ENCODE peak calls at places on chromosomes 11 and 22, in six cellular contexts. One of them, this sample, is unnamed. For H3K4me1 and H3K9me3, the result is how much of the 10 kb centered on the place peaks cover.

GRCh38 chr11:44176541-44177213 is 81.2 kb downstream of the EXT2 start:
- DNase-seq in testis: no peak
- DNase-seq in tibial nerve: no peak
- DNase-seq in H1: no peak
- DNase-seq in right lobe of liver: no peak
- DNase-seq in CD8-positive, alpha-beta T cell: no peak
- DNase-seq in this sample: no peak

GRCh38 chr22:30943368-30943767 is 25.2 kb downstream of the MORC2 start:
- DNase-seq in testis: no peak
- DNase-seq in tibial nerve: no peak
- DNase-seq in H1: no peak
- DNase-seq in right lobe of liver: no peak
- DNase-seq in CD8-positive, alpha-beta T cell: peak
- DNase-seq in this sample: peak

GRCh38 chr22:47593911-47594311 is 831.5 kb downstream of the TBC1D22A start:
- DNase-seq in testis: no peak
- DNase-seq in tibial nerve: no peak
- DNase-seq in H1: no peak
- DNase-seq in right lobe of liver: no peak
- DNase-seq in CD8-positive, alpha-beta T cell: no peak
- DNase-seq in this sample: no peak

GRCh38 chr11:88484873-88485621 is 147.5 kb upstream of the CTSC start:
- DNase-seq in testis: peak
- DNase-seq in tibial nerve: no peak
- DNase-seq in H1: peak
- DNase-seq in right lobe of liver: peak
- DNase-seq in CD8-positive, alpha-beta T cell: peak
- DNase-seq in this sample: no peak

GRCh38 chr22:31995046-31995445 is 48.0 kb upstream of the SLC5A1 start:
- DNase-seq in testis: no peak
- DNase-seq in tibial nerve: no peak
- DNase-seq in H1: no peak
- DNase-seq in right lobe of liver: no peak
- DNase-seq in CD8-positive, alpha-beta T cell: no peak
- DNase-seq in this sample: no peak

GRCh38 chr11:33334627-33335026 is 77.4 kb downstream of the HIPK3 start:
- DNase-seq in testis: no peak
- DNase-seq in tibial nerve: no peak
- DNase-seq in H1: no peak
- DNase-seq in right lobe of liver: no peak
- DNase-seq in CD8-positive, alpha-beta T cell: no peak
- DNase-seq in this sample: no peak

GRCh38 chr22:46038516-46039430 is 61.8 kb upstream of the WNT7B start:
- DNase-seq in testis: no peak
- DNase-seq in tibial nerve: no peak
- DNase-seq in H1: no peak
- DNase-seq in right lobe of liver: peak
- DNase-seq in CD8-positive, alpha-beta T cell: no peak
- DNase-seq in this sample: no peak

GRCh38 chr22:19997561-19998231 is 18.9 kb downstream of the ARVCF start:
- DNase-seq in testis: no peak
- DNase-seq in tibial nerve: no peak
- DNase-seq in H1: no peak
- DNase-seq in right lobe of liver: no peak
- DNase-seq in CD8-positive, alpha-beta T cell: no peak
- DNase-seq in this sample: no peak

GRCh38 chr11:128709402-128709801 is 15.5 kb downstream of the FLI1 start:
- DNase-seq in testis: no peak
- DNase-seq in tibial nerve: no peak
- DNase-seq in H1: no peak
- DNase-seq in right lobe of liver: peak
- DNase-seq in CD8-positive, alpha-beta T cell: no peak
- DNase-seq in this sample: no peak

GRCh38 chr11:68551777-68552176 is 91.2 kb downstream of the PPP6R3 start:
- DNase-seq in testis: no peak
- DNase-seq in tibial nerve: no peak
- DNase-seq in H1: no peak
- DNase-seq in right lobe of liver: no peak
- DNase-seq in CD8-positive, alpha-beta T cell: no peak
- DNase-seq in this sample: no peak

GRCh38 chr11:134258577-134258976 is 5.2 kb downstream of the ACAD8 start:
- DNase-seq in testis: no peak
- DNase-seq in tibial nerve: no peak
- DNase-seq in H1: no peak
- DNase-seq in right lobe of liver: no peak
- DNase-seq in CD8-positive, alpha-beta T cell: no peak
- DNase-seq in this sample: no peak

GRCh38 chr11:118699508-118700220 is 20.2 kb upstream of the TREH start:
- DNase-seq in testis: no peak
- DNase-seq in tibial nerve: no peak
- DNase-seq in H1: no peak
- DNase-seq in right lobe of liver: no peak
- DNase-seq in CD8-positive, alpha-beta T cell: peak
- DNase-seq in this sample: peak

GRCh38 chr22:45335021-45335818 is 25.5 kb downstream of the FAM118A start:
- DNase-seq in testis: peak
- DNase-seq in tibial nerve: no peak
- DNase-seq in H1: peak
- DNase-seq in right lobe of liver: peak
- DNase-seq in CD8-positive, alpha-beta T cell: no peak
- DNase-seq in this sample: no peak

GRCh38 chr11:46332568-46333128 is 14.6 kb upstream of the DGKZ start:
- DNase-seq in testis: no peak
- DNase-seq in tibial nerve: no peak
- DNase-seq in H1: peak
- DNase-seq in right lobe of liver: no peak
- DNase-seq in CD8-positive, alpha-beta T cell: peak
- DNase-seq in this sample: peak

GRCh38 chr11:27234043-27234668 is 128.9 kb downstream of the CCDC34 start:
- DNase-seq in testis: no peak
- DNase-seq in tibial nerve: no peak
- DNase-seq in H1: no peak
- DNase-seq in right lobe of liver: no peak
- DNase-seq in CD8-positive, alpha-beta T cell: no peak
- DNase-seq in this sample: no peak

GRCh38 chr22:44133161-44133560 is 47.6 kb upstream of the PARVG start:
- DNase-seq in testis: no peak
- DNase-seq in tibial nerve: no peak
- DNase-seq in H1: no peak
- DNase-seq in right lobe of liver: no peak
- DNase-seq in CD8-positive, alpha-beta T cell: no peak
- DNase-seq in this sample: no peak

GRCh38 chr22:32701021-32701420 is 100.5 kb upstream of the TIMP3 start:
- DNase-seq in testis: no peak
- DNase-seq in tibial nerve: no peak
- DNase-seq in H1: no peak
- DNase-seq in right lobe of liver: no peak
- DNase-seq in CD8-positive, alpha-beta T cell: no peak
- DNase-seq in this sample: no peak

GRCh38 chr22:49660794-49661781 is 166.6 kb downstream of the BRD1 start:
- DNase-seq in testis: no peak
- DNase-seq in tibial nerve: no peak
- DNase-seq in H1: peak
- DNase-seq in right lobe of liver: peak
- DNase-seq in CD8-positive, alpha-beta T cell: no peak
- DNase-seq in this sample: no peak

GRCh38 chr22:17943533-17944204 is 80.7 kb downstream of the MICAL3 start:
- DNase-seq in testis: no peak
- DNase-seq in tibial nerve: no peak
- DNase-seq in H1: no peak
- DNase-seq in right lobe of liver: no peak
- DNase-seq in CD8-positive, alpha-beta T cell: no peak
- DNase-seq in this sample: no peak

GRCh38 chr22:37893583-37893983 is 12.5 kb upstream of the MICALL1 start:
- DNase-seq in testis: no peak
- DNase-seq in tibial nerve: no peak
- DNase-seq in H1: no peak
- DNase-seq in right lobe of liver: no peak
- DNase-seq in CD8-positive, alpha-beta T cell: no peak
- DNase-seq in this sample: no peak

GRCh38 chr22:24875862-24876506 is 70.0 kb downstream of the SGSM1 start:
- DNase-seq in testis: peak
- DNase-seq in tibial nerve: no peak
- DNase-seq in H1: peak
- DNase-seq in right lobe of liver: no peak
- DNase-seq in CD8-positive, alpha-beta T cell: no peak
- DNase-seq in this sample: no peak

GRCh38 chr11:5252280-5253265 is 2.0 kb downstream of the HBG2 start:
- DNase-seq in testis: no peak
- DNase-seq in tibial nerve: no peak
- DNase-seq in H1: no peak
- DNase-seq in right lobe of liver: no peak
- DNase-seq in CD8-positive, alpha-beta T cell: no peak
- DNase-seq in this sample: no peak

GRCh38 chr11:28525636-28526405 is 417.6 kb downstream of the METTL15 start:
- DNase-seq in testis: no peak
- DNase-seq in tibial nerve: no peak
- DNase-seq in H1: no peak
- DNase-seq in right lobe of liver: no peak
- DNase-seq in CD8-positive, alpha-beta T cell: no peak
- DNase-seq in this sample: no peak

GRCh38 chr22:41931701-41932269 is 5.2 kb upstream of the TNFRSF13C start:
- DNase-seq in testis: no peak
- DNase-seq in tibial nerve: no peak
- DNase-seq in H1: no peak
- DNase-seq in right lobe of liver: no peak
- DNase-seq in CD8-positive, alpha-beta T cell: no peak
- DNase-seq in this sample: no peak

DNA sequence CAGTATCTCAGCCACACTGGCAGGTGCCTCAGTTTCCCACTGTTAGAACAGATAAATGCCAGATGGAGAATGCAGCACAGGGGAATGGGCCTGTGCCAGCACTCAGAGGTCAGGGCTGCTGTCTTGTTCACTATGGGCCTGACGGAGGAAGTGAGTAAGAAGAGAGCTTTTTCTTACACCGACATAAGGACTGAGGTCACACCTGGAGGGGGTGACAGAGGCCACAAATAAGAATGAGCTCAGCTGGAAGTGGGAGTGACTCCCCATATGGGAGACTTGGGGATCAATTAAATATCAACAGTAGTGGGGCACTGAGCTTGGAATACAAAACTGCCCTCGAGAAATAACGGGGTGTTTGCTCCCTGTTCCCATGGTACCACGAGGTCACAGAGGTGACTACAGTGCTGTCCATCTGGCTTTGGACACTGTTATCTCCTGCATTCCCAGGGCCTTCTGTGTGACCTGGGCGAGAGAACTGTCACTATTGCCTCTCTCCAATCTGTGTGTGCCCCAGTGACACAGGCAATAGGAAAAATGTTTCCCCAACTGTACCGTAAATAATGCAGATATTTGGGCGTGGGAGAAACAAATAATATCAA is 94.1 kb upstream of the NNMT start:
- DNase-seq in testis: no peak
- DNase-seq in tibial nerve: no peak
- DNase-seq in H1: no peak
- DNase-seq in right lobe of liver: no peak
- DNase-seq in CD8-positive, alpha-beta T cell: no peak
- DNase-seq in this sample: no peak
- H3K4me1 ChIP-seq in testis: under half
- H3K4me1 ChIP-seq in tibial nerve: half or more
- H3K4me1 ChIP-seq in H1: under half
- H3K4me1 ChIP-seq in right lobe of liver: under half
- H3K4me1 ChIP-seq in CD8-positive, alpha-beta T cell: under half
- H3K4me1 ChIP-seq in this sample: under half

GRCh38 chr11:60873533-60873932 is 6.2 kb downstream of the ZP1 start:
- DNase-seq in testis: no peak
- DNase-seq in tibial nerve: no peak
- DNase-seq in H1: no peak
- DNase-seq in right lobe of liver: no peak
- DNase-seq in CD8-positive, alpha-beta T cell: no peak
- DNase-seq in this sample: no peak
- H3K9me3 ChIP-seq in testis: under half
- H3K9me3 ChIP-seq in tibial nerve: under half
- H3K9me3 ChIP-seq in H1: under half
- H3K9me3 ChIP-seq in right lobe of liver: under half
- H3K9me3 ChIP-seq in CD8-positive, alpha-beta T cell: under half
- H3K9me3 ChIP-seq in this sample: under half

DNA sequence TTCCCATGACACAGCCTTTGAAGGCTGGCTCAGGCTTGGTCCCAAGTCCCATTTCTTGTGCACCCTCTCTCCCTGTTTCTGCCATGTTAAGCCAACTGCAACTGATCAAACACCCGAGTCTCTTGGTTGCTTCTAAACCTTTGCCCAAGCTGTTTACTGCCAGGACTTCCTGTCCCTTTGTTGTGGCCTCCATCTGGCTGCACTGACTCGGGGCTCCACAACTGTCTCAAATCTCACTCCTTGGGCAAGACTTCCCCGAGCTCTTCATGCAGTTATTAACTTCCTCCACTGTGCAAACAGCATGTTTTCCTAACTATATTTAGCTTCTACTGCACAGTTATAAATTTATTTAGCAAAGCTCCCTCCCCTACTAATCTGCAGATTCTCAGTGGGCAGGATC is 4.3 kb downstream of the VPREB1 start:
- DNase-seq in testis: no peak
- DNase-seq in tibial nerve: no peak
- DNase-seq in H1: no peak
- DNase-seq in right lobe of liver: no peak
- DNase-seq in CD8-positive, alpha-beta T cell: peak
- DNase-seq in this sample: peak
- H3K4me3 ChIP-seq in testis: no peak
- H3K4me3 ChIP-seq in tibial nerve: no peak
- H3K4me3 ChIP-seq in H1: no peak
- H3K4me3 ChIP-seq in right lobe of liver: no peak
- H3K4me3 ChIP-seq in CD8-positive, alpha-beta T cell: no peak
- H3K4me3 ChIP-seq in this sample: no peak

GRCh38 chr11:11533751-11534150 is 88.1 kb downstream of the GALNT18 start:
- DNase-seq in testis: no peak
- DNase-seq in tibial nerve: no peak
- DNase-seq in H1: no peak
- DNase-seq in right lobe of liver: no peak
- DNase-seq in CD8-positive, alpha-beta T cell: no peak
- DNase-seq in this sample: no peak

GRCh38 chr11:11533057-11533456 is 88.7 kb downstream of the GALNT18 start:
- DNase-seq in testis: no peak
- DNase-seq in tibial nerve: no peak
- DNase-seq in H1: no peak
- DNase-seq in right lobe of liver: no peak
- DNase-seq in CD8-positive, alpha-beta T cell: no peak
- DNase-seq in this sample: no peak

GRCh38 chr11:11536650-11537049 is 85.2 kb downstream of the GALNT18 start:
- DNase-seq in testis: no peak
- DNase-seq in tibial nerve: no peak
- DNase-seq in H1: no peak
- DNase-seq in right lobe of liver: no peak
- DNase-seq in CD8-positive, alpha-beta T cell: no peak
- DNase-seq in this sample: no peak

GRCh38 chr11:11535611-11536010 is 86.2 kb downstream of the GALNT18 start:
- DNase-seq in testis: no peak
- DNase-seq in tibial nerve: no peak
- DNase-seq in H1: no peak
- DNase-seq in right lobe of liver: no peak
- DNase-seq in CD8-positive, alpha-beta T cell: no peak
- DNase-seq in this sample: no peak

DNA sequence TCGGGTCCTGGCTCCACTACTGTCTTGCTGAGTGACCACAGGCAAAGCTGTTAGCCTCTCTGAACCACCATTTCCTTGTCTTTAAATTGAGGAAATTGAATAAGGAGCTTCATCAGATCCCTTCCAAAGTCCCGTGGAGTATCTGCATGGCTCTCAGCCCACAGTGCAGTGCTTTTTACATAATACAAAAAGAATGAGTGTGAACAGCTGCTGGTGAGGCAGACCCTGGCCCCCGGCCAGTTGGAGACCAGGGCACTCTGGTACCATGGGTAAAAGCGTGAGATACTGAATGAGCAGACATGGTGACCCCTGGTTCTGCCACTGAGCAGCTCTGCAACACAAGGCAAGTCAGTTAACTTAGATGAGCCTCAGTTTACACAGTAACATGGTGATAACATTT is 86.8 kb downstream of the GALNT18 start:
- DNase-seq in testis: no peak
- DNase-seq in tibial nerve: no peak
- DNase-seq in H1: no peak
- DNase-seq in right lobe of liver: no peak
- DNase-seq in CD8-positive, alpha-beta T cell: no peak
- DNase-seq in this sample: no peak
- H3K4me1 ChIP-seq in testis: half or more
- H3K4me1 ChIP-seq in tibial nerve: half or more
- H3K4me1 ChIP-seq in H1: under half
- H3K4me1 ChIP-seq in right lobe of liver: under half
- H3K4me1 ChIP-seq in CD8-positive, alpha-beta T cell: under half
- H3K4me1 ChIP-seq in this sample: under half

This sample was measured in naive thymus-derived CD4-positive, alpha-beta T cell.